ENCODE peak calls at places on chromosomes 16 and 17, in four cellular contexts. C, H, M and X are unnamed samples.
A peak's percentile ranks its signal among the peaks of the same experiment; 100 is the strongest.

GRCh38 chr17:49968380-49969133 is 433 bp upstream of the DLX4 start:
- DNase-seq in C (no peak), H (peak; percentile 22), M (peak; percentile 95), X (peak; percentile 87)

GRCh38 chr16:2819179-2819938 is 2.3 kb downstream of the PRSS21 start:
- DNase-seq in C (no peak), H (no peak), M (no peak), X (no peak)

GRCh38 chr17:9900019-9900594 is 5.0 kb downstream of the RCVRN start:
- DNase-seq in C (no peak), H (no peak), M (no peak), X (no peak)

GRCh38 chr17:42342242-42343008 is 45.8 kb downstream of the STAT3 start:
- DNase-seq in C (no peak), H (no peak), M (no peak), X (no peak)

GRCh38 chr16:2715519-2715918 is 4.5 kb downstream of the PRSS27 start:
- DNase-seq in C (no peak), H (peak; percentile 26), M (no peak), X (peak; percentile 48)

GRCh38 chr16:11327277-11328171 is 17.7 kb upstream of the RMI2 start:
- DNase-seq in C (no peak), H (no peak), M (no peak), X (no peak)

GRCh38 chr17:12402963-12403622 is 262.6 kb upstream of the MYOCD start:
- DNase-seq in C (peak; percentile 84), H (no peak), M (peak; percentile 52), X (peak; percentile 2)

GRCh38 chr16:81601008-81601428 is 156.4 kb downstream of the CMIP start:
- DNase-seq in C (no peak), H (peak; percentile 81), M (peak; percentile 62), X (peak; percentile 96)

GRCh38 chr17:1590031-1590746 is 27.6 kb upstream of the PITPNA start:
- DNase-seq in C (peak; percentile 53), H (no peak), M (peak; percentile 99), X (peak; percentile 95)

GRCh38 chr17:32520737-32521399 is 34.1 kb downstream of the CDK5R1 start:
- DNase-seq in C (no peak), H (no peak), M (no peak), X (no peak)

GRCh38 chr16:4332623-4333307 is 16.9 kb downstream of the GLIS2 start:
- DNase-seq in C (no peak), H (no peak), M (no peak), X (no peak)

GRCh38 chr17:1834378-1835149 is 4.8 kb downstream of the RPA1 start:
- DNase-seq in C (no peak), H (no peak), M (no peak), X (no peak)

GRCh38 chr17:65537343-65537844 is 24.1 kb downstream of the AXIN2 start:
- DNase-seq in C (no peak), H (no peak), M (no peak), X (no peak)

GRCh38 chr17:13751485-13751793 is 149.7 kb upstream of the HS3ST3A1 start:
- DNase-seq in C (no peak), H (no peak), M (no peak), X (no peak)

GRCh38 chr17:80245566-80246265 is 14.9 kb upstream of the RNF213 start:
- DNase-seq in C (no peak), H (no peak), M (no peak), X (no peak)

GRCh38 chr17:4236456-4236855 is 27.3 kb downstream of the ANKFY1 start:
- DNase-seq in C (no peak), H (no peak), M (no peak), X (no peak)

GRCh38 chr16:14564881-14565687 is 65.0 kb downstream of the PARN start:
- DNase-seq in C (no peak), H (peak; percentile 37), M (no peak), X (peak; percentile 19)

GRCh38 chr17:69518951-69519350 is 104.5 kb downstream of the MAP2K6 start:
- DNase-seq in C (no peak), H (no peak), M (no peak), X (no peak)

GRCh38 chr17:72699566-72699965 is 392.9 kb downstream of the SLC39A11 start:
- DNase-seq in C (no peak), H (no peak), M (no peak), X (no peak)

GRCh38 chr16:52547001-52547833 is at the start of gene TOX3:
- DNase-seq in C (no peak), H (no peak), M (no peak), X (no peak)

GRCh38 chr16:56424791-56425438 is 430 bp downstream of the AMFR start:
- DNase-seq in C (no peak), H (peak; percentile 8), M (peak; percentile 21), X (peak; percentile 27)

GRCh38 chr16:58709338-58709737 is 24.8 kb upstream of the SLC38A7 start:
- DNase-seq in C (no peak), H (no peak), M (no peak), X (no peak)

GRCh38 chr16:14486520-14487303 is 143.3 kb downstream of the PARN start:
- DNase-seq in C (peak; percentile 86), H (peak; percentile 85), M (peak; percentile 94), X (peak; percentile 86)

GRCh38 chr17:82236142-82236971 is 7.5 kb downstream of the SLC16A3 start:
- DNase-seq in C (no peak), H (no peak), M (peak; percentile 80), X (no peak)

GRCh38 chr17:67063146-67063545 is 18.8 kb downstream of the CACNG1 start:
- DNase-seq in C (peak; percentile 4), H (no peak), M (no peak), X (no peak)

GRCh38 chr17:11779906-11780305 is 181.6 kb downstream of the DNAH9 start:
- DNase-seq in C (no peak), H (no peak), M (no peak), X (no peak)

GRCh38 chr16:35631261-35631945 is 2172.0 kb downstream of the TP53TG3F start:
- DNase-seq in C (no peak), H (no peak), M (no peak), X (no peak)

GRCh38 chr17:50199211-50199633 is 2.2 kb downstream of the COL1A1 start:
- DNase-seq in C (no peak), H (no peak), M (no peak), X (no peak)

GRCh38 chr17:75124041-75124818 is 7.3 kb downstream of the NT5C start:
- DNase-seq in C (no peak), H (peak; percentile 34), M (peak; percentile 99), X (peak; percentile 96)

GRCh38 chr16:2208308-2208707 is 2.4 kb downstream of the BRICD5 start:
- DNase-seq in C (no peak), H (no peak), M (no peak), X (no peak)

GRCh38 chr16:88859381-88860091 is 2.6 kb downstream of the TRAPPC2L start:
- DNase-seq in C (no peak), H (no peak), M (no peak), X (no peak)

GRCh38 chr17:31506517-31506916 is 115.0 kb downstream of the RAB11FIP4 start:
- DNase-seq in C (no peak), H (no peak), M (no peak), X (no peak)

DNA sequence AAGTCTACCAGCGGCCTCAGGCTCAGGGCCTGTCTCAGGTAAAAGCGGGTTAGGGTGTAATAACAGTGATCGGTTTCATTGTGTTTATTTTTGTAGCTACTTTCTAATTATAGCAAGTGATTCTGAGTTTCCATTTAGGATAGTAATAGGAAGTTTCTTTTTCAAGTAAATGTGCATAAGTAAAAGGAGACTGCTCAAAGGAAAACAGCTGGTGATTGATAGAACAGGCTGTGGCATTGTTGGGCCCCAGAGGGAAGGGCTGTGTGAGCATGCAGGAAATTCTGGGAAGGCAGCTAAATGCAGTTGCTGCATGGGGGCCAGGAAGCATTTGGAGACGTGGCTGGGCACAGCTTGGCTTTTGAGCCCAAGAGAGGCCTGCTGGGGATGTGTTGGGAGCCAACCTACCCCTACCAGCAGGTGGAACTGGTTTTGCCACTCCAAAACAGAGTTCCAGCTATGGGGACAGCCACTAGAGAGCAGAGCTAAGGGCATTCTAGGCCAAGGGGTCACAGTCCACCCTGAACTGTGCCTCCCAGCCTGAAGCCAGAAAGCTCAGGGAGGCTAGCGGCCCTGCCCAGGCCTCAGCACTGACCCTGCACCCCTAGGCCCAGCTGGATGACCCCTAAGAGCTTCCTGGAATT is 12.6 kb downstream of the SNX20 start:
- DNase-seq in C (no peak), H (no peak), M (no peak), X (no peak)
- TF ChIP-seq CTCF in C (no peak), H (peak; percentile 28), M (no peak), X (no peak)

GRCh38 chr16:21236831-21237230 is 3.3 kb downstream of the ANKS4B start:
- DNase-seq in C (no peak), H (no peak), M (no peak), X (no peak)
- H3K27ac ChIP-seq in C (no peak overlapping the region), H (no peak overlapping the region), M (no peak overlapping the region), X (no peak overlapping the region)

GRCh38 chr17:62666061-62666800 is 38.8 kb downstream of the MRC2 start:
- DNase-seq in C (no peak), H (no peak), M (no peak), X (no peak)
- TF ChIP-seq CTCF in C (no peak), H (no peak), M (no peak), X (no peak)

DNA sequence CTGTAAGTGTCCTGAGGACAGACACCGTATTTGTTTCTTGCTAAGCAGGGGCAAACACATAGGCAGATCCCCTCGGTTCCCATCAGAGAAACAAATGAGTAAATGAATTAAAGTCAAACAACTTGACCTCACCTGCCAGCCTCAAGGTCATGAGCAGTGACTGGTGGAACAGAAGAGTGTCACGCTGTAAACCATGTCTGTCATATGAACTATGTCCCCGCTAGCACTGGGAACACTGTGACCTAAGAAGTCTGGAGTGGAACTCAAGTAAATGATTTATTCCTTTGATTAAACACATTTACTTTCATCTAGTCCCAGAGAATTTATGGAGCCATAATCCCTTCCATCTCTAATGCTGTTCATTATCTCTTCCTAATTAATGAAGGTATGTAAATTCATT is 38.9 kb downstream of the CPPED1 start:
- DNase-seq in C (no peak), H (no peak), M (no peak), X (no peak)
- H3K27ac ChIP-seq in C (no peak overlapping the region), H (no peak overlapping the region), M (no peak overlapping the region), X (no peak overlapping the region)

GRCh38 chr17:46977348-46977747 is 1.7 kb downstream of the RPRML start:
- DNase-seq in C (no peak), H (no peak), M (peak; percentile 73), X (no peak)

GRCh38 chr17:46977750-46978488 is 1.1 kb downstream of the RPRML start:
- DNase-seq in C (no peak), H (no peak), M (no peak), X (no peak)

GRCh38 chr17:46978489-46979022 is 497 bp downstream of the RPRML start:
- DNase-seq in C (no peak), H (no peak), M (no peak), X (no peak)

GRCh38 chr17:46975287-46975686 is 3.8 kb downstream of the RPRML start:
- DNase-seq in C (no peak), H (no peak), M (no peak), X (no peak)

DNA sequence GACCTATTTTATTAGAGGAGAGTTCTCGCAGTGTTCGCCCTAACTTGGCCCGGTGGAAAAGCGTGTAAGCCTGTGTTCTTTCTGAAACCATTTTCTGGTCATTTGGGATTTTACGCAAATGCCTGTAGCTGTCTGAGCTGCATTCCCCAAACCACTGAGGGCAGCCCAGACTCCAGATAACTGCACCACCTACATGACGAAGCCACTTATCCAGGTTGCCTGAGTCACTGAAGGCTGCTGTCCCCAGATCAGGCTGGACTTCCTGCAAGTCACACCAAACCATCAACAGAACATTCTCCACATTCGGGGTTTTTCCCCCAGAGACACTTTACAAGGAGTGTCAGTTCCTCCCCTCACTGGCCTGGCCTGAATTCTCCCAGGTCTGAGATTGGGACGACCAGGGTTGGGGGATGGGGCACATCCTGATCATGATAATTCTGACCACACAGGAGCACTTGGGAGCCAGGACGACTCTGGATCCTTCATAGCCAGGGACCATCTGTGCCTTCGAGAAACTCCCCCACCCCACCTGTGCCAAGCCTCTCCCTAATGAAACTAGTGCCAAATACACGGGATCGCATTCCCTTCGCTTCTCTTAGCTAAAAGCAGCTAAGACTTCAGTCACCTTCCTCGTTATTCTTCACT is 2.3 kb downstream of the RPRML start:
- DNase-seq in C (no peak), H (no peak), M (no peak), X (no peak)
- TF ChIP-seq CTCF in C (no peak), H (no peak), M (no peak), X (no peak)